ENCODE peak calls at places on chromosomes 16 and 17, in four cellular contexts. G is occipital lobe; P is stimulated activated CD4-positive, alpha-beta T cell treated with anti-CD3 and anti-CD28 coated beads, TNF-alpha, amount 100 ng/mL, for 48 hours; E is RWPE1. W is an unnamed sample.
A peak's percentile ranks its signal among the peaks of the same experiment; 100 is the strongest.

GRCh38 chr16:89557230-89557935 is 3.1 kb upstream of the RPL13 start:
- DNase-seq in E (no peak), P (peak; percentile 73), G (peak; percentile 82), W (peak; percentile 74)

GRCh38 chr17:78315355-78316114 is 44.3 kb downstream of the SOCS3 start:
- DNase-seq in G (peak; percentile 33), P (peak; percentile 39), E (peak; percentile 98), W (no peak)

GRCh38 chr16:19291459-19291858 is 5.9 kb downstream of the CLEC19A start:
- DNase-seq in E (no peak), G (peak; percentile 42), P (peak; percentile 7), W (peak; percentile 10)

GRCh38 chr16:9092963-9093477 is 1.6 kb downstream of the HAPSTR1 start:
- DNase-seq in P (no peak), G (no peak), E (no peak), W (no peak)

GRCh38 chr17:82947051-82947991 is 107.5 kb upstream of the ZNF750 start:
- DNase-seq in P (no peak), G (no peak), E (no peak), W (no peak)

GRCh38 chr17:65697661-65698060 is 136.2 kb upstream of the AXIN2 start:
- DNase-seq in G (no peak), P (no peak), E (no peak), W (no peak)

GRCh38 chr17:80832266-80832676 is 159.4 kb upstream of the CHMP6 start:
- DNase-seq in E (no peak), P (no peak), G (peak; percentile 52), W (peak; percentile 7)

GRCh38 chr16:5938607-5939006 is 841.0 kb upstream of the EEF2KMT start:
- DNase-seq in P (no peak), G (no peak), E (no peak), W (no peak)

GRCh38 chr17:70144260-70144846 is 25.0 kb upstream of the KCNJ2 start:
- DNase-seq in E (peak; percentile 14), P (no peak), G (no peak), W (no peak)

GRCh38 chr16:8572919-8573724 is 17.2 kb downstream of the TMEM114 start:
- DNase-seq in P (no peak), G (peak; percentile 8), E (no peak), W (no peak)